ENCODE peak calls at places on chromosomes 2 and 18, in four cellular contexts. W is cardiac muscle cell; D is activated CD4-positive, alpha-beta T cell treated with anti-CD3 and anti-CD28 coated beads for 36 hours; V is choroid plexus epithelial cell. S is an unnamed sample.

GRCh38 chr18:6009751-6010150 is 114.4 kb upstream of the TMEM200C start:
- DNase-seq in W (no peak), D (no peak), V (peak), S (no peak)

GRCh38 chr2:119190321-119190720 is 31.8 kb upstream of the C1QL2 start:
- DNase-seq in W (no peak), V (no peak), D (no peak), S (no peak)

GRCh38 chr2:10356459-10356851 is 53.8 kb downstream of the HPCAL1 start:
- DNase-seq in V (no peak), D (no peak), W (no peak), S (no peak)

GRCh38 chr2:6294791-6295190 is 570.9 kb downstream of the CMPK2 start:
- DNase-seq in D (no peak), W (no peak), V (no peak), S (no peak)

GRCh38 chr2:120758181-120759048 is 22.7 kb downstream of the GLI2 start:
- DNase-seq in D (peak), V (peak), W (peak), S (no peak)

GRCh38 chr2:227703961-227704360 is 13.9 kb downstream of the SLC19A3 start:
- DNase-seq in W (no peak), V (peak), D (no peak), S (no peak)

GRCh38 chr18:10526211-10526949 is 553 bp downstream of the NAPG start:
- DNase-seq in D (peak), W (peak), V (peak), S (peak)

GRCh38 chr2:74945783-74946165 is 12.7 kb upstream of the POLE4 start:
- DNase-seq in D (no peak), W (no peak), V (peak), S (no peak)

GRCh38 chr2:218881744-218882462 is 1.3 kb downstream of the WNT10A start:
- DNase-seq in D (no peak), W (no peak), V (no peak), S (no peak)

GRCh38 chr2:175015340-175015739 is 10.2 kb upstream of the CHN1 start:
- DNase-seq in D (no peak), V (no peak), W (no peak), S (peak)

GRCh38 chr2:237482485-237482884 is 4.6 kb upstream of the MLPH start:
- DNase-seq in V (peak), W (peak), D (no peak), S (no peak)

GRCh38 chr2:20132990-20133535 is 81.6 kb upstream of the LAPTM4A start:
- DNase-seq in V (no peak), D (no peak), W (no peak), S (no peak)

GRCh38 chr2:207113403-207113802 is 52.3 kb downstream of the KLF7 start:
- DNase-seq in V (no peak), W (no peak), D (no peak), S (no peak)

GRCh38 chr18:55404811-55405654 is 183.0 kb downstream of the TCF4 start:
- DNase-seq in W (no peak), V (peak), D (no peak), S (no peak)

GRCh38 chr2:111659361-111660281 is 224.4 kb downstream of the ANAPC1 start:
- DNase-seq in V (peak), D (no peak), W (no peak), S (peak)

GRCh38 chr2:42725657-42726056 is 38.3 kb downstream of the OXER1 start:
- DNase-seq in W (no peak), D (no peak), V (no peak), S (no peak)

GRCh38 chr2:88601302-88601701 is 26.0 kb downstream of the EIF2AK3 start:
- DNase-seq in W (peak), V (peak), D (no peak), S (peak)

GRCh38 chr2:44964704-44965343 is 23.3 kb downstream of the SIX3 start:
- DNase-seq in W (no peak), V (no peak), D (no peak), S (no peak)

GRCh38 chr2:176139621-176140020 is 10.1 kb downstream of the HOXD8 start:
- DNase-seq in D (no peak), V (no peak), W (no peak), S (no peak)

GRCh38 chr2:238237441-238237840 is 2.4 kb downstream of the HES6 start:
- DNase-seq in V (no peak), W (no peak), D (no peak), S (no peak)

GRCh38 chr18:47204908-47205522 is 28.9 kb upstream of the IER3IP1 start:
- DNase-seq in W (peak), V (peak), D (peak), S (peak)

GRCh38 chr2:47870668-47871540 is 35.4 kb downstream of the FBXO11 start:
- DNase-seq in W (no peak), D (no peak), V (no peak), S (no peak)

GRCh38 chr2:71458413-71459083 is 5.2 kb downstream of the DYSF start:
- DNase-seq in D (no peak), V (peak), W (no peak), S (peak)

GRCh38 chr2:109382946-109383345 is 230.8 kb downstream of the SEPTIN10 start:
- DNase-seq in V (peak), W (peak), D (no peak), S (peak)

GRCh38 chr2:231413456-231413855 is 17.9 kb downstream of the B3GNT7 start:
- DNase-seq in V (no peak), W (no peak), D (no peak), S (no peak)

GRCh38 chr18:56869189-56869777 is 218.1 kb downstream of the WDR7 start:
- DNase-seq in W (peak), D (peak), V (peak), S (peak)

GRCh38 chr2:20433946-20434553 is 12.8 kb upstream of the RHOB start:
- DNase-seq in W (no peak), D (no peak), V (no peak), S (no peak)

GRCh38 chr2:24870891-24871705 is 48.9 kb downstream of the ADCY3 start:
- DNase-seq in V (peak), D (no peak), W (no peak), S (no peak)